ENCODE peak calls at places on chromosomes 2 and 18, in four cellular contexts. One of them, this sample, is unnamed.

GRCh38 chr2:194739217-194739616 is 917.8 kb upstream of the SLC39A10 start:
- DNase-seq in MM.1S: peak
- DNase-seq in HT1080: no peak
- DNase-seq in T-helper 22 cell: no peak
- DNase-seq in this sample: no peak

GRCh38 chr2:98512699-98513098 is 68.0 kb downstream of the INPP4A start:
- DNase-seq in MM.1S: no peak
- DNase-seq in HT1080: no peak
- DNase-seq in T-helper 22 cell: no peak
- DNase-seq in this sample: no peak

GRCh38 chr18:74213429-74213828 is 65.1 kb downstream of the TIMM21 start:
- DNase-seq in MM.1S: no peak
- DNase-seq in HT1080: no peak
- DNase-seq in T-helper 22 cell: no peak
- DNase-seq in this sample: peak

GRCh38 chr2:10514287-10514686 is 66.2 kb upstream of the ODC1 start:
- DNase-seq in MM.1S: no peak
- DNase-seq in HT1080: no peak
- DNase-seq in T-helper 22 cell: no peak
- DNase-seq in this sample: peak

GRCh38 chr2:159169187-159169586 is 117.3 kb downstream of the WDSUB1 start:
- DNase-seq in MM.1S: no peak
- DNase-seq in HT1080: peak
- DNase-seq in T-helper 22 cell: no peak
- DNase-seq in this sample: no peak

GRCh38 chr2:46849080-46849715 is 66.4 kb downstream of the MCFD2 start:
- DNase-seq in MM.1S: no peak
- DNase-seq in HT1080: no peak
- DNase-seq in T-helper 22 cell: no peak
- DNase-seq in this sample: peak

GRCh38 chr18:58087928-58088722 is 44.1 kb downstream of the NEDD4L start:
- DNase-seq in MM.1S: no peak
- DNase-seq in HT1080: peak
- DNase-seq in T-helper 22 cell: no peak
- DNase-seq in this sample: peak

GRCh38 chr2:130869441-130870160 is 32.9 kb downstream of the ARHGEF4 start:
- DNase-seq in MM.1S: no peak
- DNase-seq in HT1080: no peak
- DNase-seq in T-helper 22 cell: no peak
- DNase-seq in this sample: peak

GRCh38 chr18:80229342-80229741 is 18.0 kb downstream of the PARD6G start:
- DNase-seq in MM.1S: no peak
- DNase-seq in HT1080: no peak
- DNase-seq in T-helper 22 cell: no peak
- DNase-seq in this sample: no peak

GRCh38 chr18:44986933-44987332 is 306.2 kb downstream of the SETBP1 start:
- DNase-seq in MM.1S: no peak
- DNase-seq in HT1080: no peak
- DNase-seq in T-helper 22 cell: no peak
- DNase-seq in this sample: no peak

GRCh38 chr18:62585274-62586147 is 62.7 kb downstream of the ZCCHC2 start:
- DNase-seq in MM.1S: no peak
- DNase-seq in HT1080: no peak
- DNase-seq in T-helper 22 cell: no peak
- DNase-seq in this sample: no peak

GRCh38 chr2:83516503-83516902 is 942.6 kb downstream of the SUCLG1 start:
- DNase-seq in MM.1S: no peak
- DNase-seq in HT1080: no peak
- DNase-seq in T-helper 22 cell: no peak
- DNase-seq in this sample: no peak

GRCh38 chr18:22558945-22559385 is 141.2 kb upstream of the CTAGE1 start:
- DNase-seq in MM.1S: no peak
- DNase-seq in HT1080: no peak
- DNase-seq in T-helper 22 cell: no peak
- DNase-seq in this sample: peak

GRCh38 chr18:2188258-2188657 is 383.0 kb downstream of the METTL4 start:
- DNase-seq in MM.1S: no peak
- DNase-seq in HT1080: no peak
- DNase-seq in T-helper 22 cell: no peak
- DNase-seq in this sample: no peak

GRCh38 chr2:16093639-16094447 is 153.5 kb downstream of the MYCN start:
- DNase-seq in MM.1S: no peak
- DNase-seq in HT1080: no peak
- DNase-seq in T-helper 22 cell: no peak
- DNase-seq in this sample: no peak

GRCh38 chr18:2970762-2971659 is 41.9 kb downstream of the LPIN2 start:
- DNase-seq in MM.1S: no peak
- DNase-seq in HT1080: no peak
- DNase-seq in T-helper 22 cell: peak
- DNase-seq in this sample: no peak

GRCh38 chr2:178005756-178006155 is 66.8 kb downstream of the PDE11A start:
- DNase-seq in MM.1S: no peak
- DNase-seq in HT1080: peak
- DNase-seq in T-helper 22 cell: no peak
- DNase-seq in this sample: peak

GRCh38 chr2:85865539-85866164 is 23.1 kb downstream of the ST3GAL5 start:
- DNase-seq in MM.1S: no peak
- DNase-seq in HT1080: peak
- DNase-seq in T-helper 22 cell: no peak
- DNase-seq in this sample: no peak

GRCh38 chr2:223203971-223204370 is 152.0 kb downstream of the KCNE4 start:
- DNase-seq in MM.1S: no peak
- DNase-seq in HT1080: peak
- DNase-seq in T-helper 22 cell: no peak
- DNase-seq in this sample: no peak

GRCh38 chr2:105780606-105781005 is 35.9 kb downstream of the NCK2 start:
- DNase-seq in MM.1S: no peak
- DNase-seq in HT1080: no peak
- DNase-seq in T-helper 22 cell: no peak
- DNase-seq in this sample: no peak

GRCh38 chr2:60453896-60454295 is 99.6 kb downstream of the BCL11A start:
- DNase-seq in MM.1S: no peak
- DNase-seq in HT1080: no peak
- DNase-seq in T-helper 22 cell: no peak
- DNase-seq in this sample: no peak